ENCODE peak calls at places on chromosomes 16 and 17, in nine cellular contexts. W is cardiac muscle cell; E is breast epithelium; Y is IMR-90; P is H7; Z is ovary; C is Caco-2; H is CD8-positive, alpha-beta memory T cell; M is adrenal gland. D is an unnamed sample.

GRCh38 chr16:75169899-75170405 is 21.6 kb downstream of the ZFP1 start:
- DNase-seq in H (no peak), E (no peak), C (no peak), M (no peak), Y (no peak), W (no peak), Z (no peak), P (no peak), D (no peak)

GRCh38 chr16:65418435-65418834 is 296.6 kb upstream of the CDH11 start:
- DNase-seq in M (no peak), Y (peak; percentile 6), C (no peak), Z (no peak), E (no peak), W (no peak), P (no peak), H (no peak), D (no peak)

GRCh38 chr17:81000089-81000630 is 8.5 kb downstream of the CHMP6 start:
- DNase-seq in P (no peak), Y (no peak), Z (no peak), E (no peak), M (no peak), C (no peak), W (no peak), H (no peak), D (no peak)

GRCh38 chr16:11627822-11628457 is 40.3 kb upstream of the SNN start:
- DNase-seq in H (no peak), C (no peak), Y (peak; percentile 60), W (no peak), Z (no peak), M (no peak), E (no peak), P (peak; percentile 19), D (no peak)

GRCh38 chr17:72587773-72588511 is 467.1 kb downstream of the SOX9 start:
- DNase-seq in M (no peak), Y (peak; percentile 64), P (no peak), W (no peak), H (no peak), E (no peak), Z (no peak), C (no peak), D (no peak)

GRCh38 chr16:71172808-71173207 is 57.7 kb downstream of the HYDIN start:
- DNase-seq in M (no peak), Y (no peak), W (no peak), E (no peak), Z (no peak), H (no peak), C (no peak), P (no peak), D (no peak)

GRCh38 chr17:46154151-46154816 is 38.9 kb downstream of the KANSL1 start:
- DNase-seq in Y (peak; percentile 38), H (no peak), M (no peak), C (no peak), Z (no peak), E (no peak), P (no peak), W (no peak), D (no peak)

GRCh38 chr17:56896968-56897359 is 16.9 kb downstream of the TRIM25 start:
- DNase-seq in Y (no peak), P (no peak), Z (no peak), H (no peak), C (peak; percentile 12), W (no peak), E (no peak), M (no peak), D (no peak)

GRCh38 chr16:74608944-74609343 is 2.0 kb upstream of the GLG1 start:
- DNase-seq in E (no peak), Z (no peak), P (no peak), Y (no peak), H (peak; percentile 52), M (no peak), W (no peak), C (no peak), D (no peak)

GRCh38 chr17:81542431-81543338 is 9.5 kb downstream of the FAAP100 start:
- DNase-seq in Z (no peak), E (no peak), H (no peak), W (no peak), M (no peak), Y (no peak), C (no peak), P (no peak), D (no peak)

GRCh38 chr17:40086150-40087044 is 14.0 kb downstream of the NR1D1 start:
- DNase-seq in Y (no peak), Z (peak; percentile 72), E (no peak), P (peak; percentile 97), M (peak; percentile 76), H (peak; percentile 46), C (peak; percentile 68), W (peak; percentile 78), D (no peak)

GRCh38 chr17:80820331-80820730 is 171.3 kb upstream of the CHMP6 start:
- DNase-seq in H (no peak), Y (no peak), M (no peak), W (no peak), Z (no peak), P (peak; percentile 50), E (no peak), C (peak; percentile 80), D (no peak)

GRCh38 chr16:17329412-17329811 is 141.3 kb downstream of the XYLT1 start:
- DNase-seq in W (no peak), E (no peak), P (no peak), M (no peak), H (no peak), C (no peak), Y (no peak), Z (no peak), D (no peak)

GRCh38 chr17:45048795-45049563 is 2.5 kb downstream of the DCAKD start:
- DNase-seq in Y (no peak), M (no peak), H (no peak), Z (no peak), P (no peak), C (no peak), W (no peak), E (no peak), D (no peak)

GRCh38 chr17:9148908-9149536 is 127.7 kb downstream of the NTN1 start:
- DNase-seq in C (no peak), W (no peak), P (no peak), Y (no peak), Z (no peak), H (no peak), E (no peak), M (no peak), D (no peak)

GRCh38 chr17:10196936-10197335 is 1.5 kb downstream of the GAS7 start:
- DNase-seq in M (no peak), H (no peak), Z (no peak), P (no peak), W (no peak), E (no peak), Y (no peak), C (no peak), D (no peak)

GRCh38 chr17:10198509-10199249 is at the start of gene GAS7:
- DNase-seq in Y (peak; percentile 26), P (peak; percentile 97), W (peak; percentile 87), Z (peak; percentile 73), H (peak; percentile 52), C (no peak), M (peak; percentile 41), E (no peak), D (no peak)

GRCh38 chr17:10196384-10196783 is 2.0 kb downstream of the GAS7 start:
- DNase-seq in E (no peak), P (no peak), C (no peak), Y (no peak), W (no peak), H (no peak), M (no peak), Z (no peak), D (no peak)

GRCh38 chr17:10197721-10198508 is 491 bp downstream of the GAS7 start:
- DNase-seq in Z (peak; percentile 33), C (no peak), M (no peak), E (no peak), H (no peak), W (peak; percentile 55), P (peak; percentile 79), Y (no peak), D (no peak)

GRCh38 chr17:10197362-10197720 is 1.1 kb downstream of the GAS7 start:
- DNase-seq in E (no peak), W (peak; percentile 70), Y (no peak), M (no peak), H (no peak), P (no peak), Z (peak; percentile 28), C (no peak), D (no peak)
- H3K4me3 ChIP-seq in E (peak overlapping the region; percentile 70), W (peak overlapping the region; percentile 80), Y (peak overlapping the region; percentile 67), M (peak overlapping the region; percentile 81), H (no peak overlapping the region), P (peak overlapping the region; percentile 70), Z (peak overlapping the region; percentile 78), C (no peak overlapping the region), D (peak overlapping the region; percentile 47)

GRCh38 chr17:47846741-47847340 is 4.1 kb downstream of the SP6 start:
- DNase-seq in C (no peak), Y (no peak), P (peak; percentile 78), Z (no peak), E (no peak), H (no peak), M (no peak), W (peak; percentile 63), D (no peak)
- H3K36me3 ChIP-seq in C (no peaks in the 10 kb centered on the region), Y (no peaks in the 10 kb centered on the region), P (no peaks in the 10 kb centered on the region), Z (no peaks in the 10 kb centered on the region), E (no peaks in the 10 kb centered on the region), H (no peaks in the 10 kb centered on the region), M (no peaks in the 10 kb centered on the region), W (no peaks in the 10 kb centered on the region), D (no peaks in the 10 kb centered on the region)

DNA sequence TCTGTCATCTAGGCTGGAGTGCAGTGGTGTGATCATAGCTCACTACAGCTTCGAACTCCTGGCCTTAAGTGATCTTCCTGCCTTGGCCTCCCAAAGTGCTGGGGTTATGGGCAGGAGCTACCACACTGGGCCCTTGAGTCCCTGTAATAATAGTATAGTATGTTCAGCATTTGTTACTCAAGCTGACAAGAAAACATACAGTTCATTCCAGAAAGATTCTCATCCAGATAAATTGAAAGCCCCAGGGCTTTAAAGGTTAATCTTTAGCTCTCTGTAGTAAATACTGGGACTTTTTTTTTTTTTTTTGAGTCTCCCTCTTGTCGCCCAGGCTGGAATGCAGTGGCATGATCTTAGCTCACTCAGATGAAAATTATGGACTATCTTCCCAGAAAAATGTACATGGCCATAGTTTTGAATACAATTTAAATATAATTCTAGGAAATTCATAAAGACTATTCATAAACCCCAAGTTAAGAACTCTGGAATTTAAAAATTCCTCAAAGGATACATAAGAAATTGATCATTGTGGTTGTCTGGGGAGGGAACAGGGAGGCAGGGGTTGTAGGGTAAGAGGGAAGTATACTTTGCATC is 11.0 kb downstream of the BRCA1 start:
- DNase-seq in H (no peak), E (no peak), Y (no peak), C (peak; percentile 69), Z (no peak), M (no peak), W (no peak), P (no peak), D (no peak)
- H3K4me3 ChIP-seq in H (no peak overlapping the region), E (no peak overlapping the region), Y (no peak overlapping the region), C (no peak overlapping the region), Z (no peak overlapping the region), M (no peak overlapping the region), W (no peak overlapping the region), P (no peak overlapping the region), D (no peak overlapping the region)

DNA sequence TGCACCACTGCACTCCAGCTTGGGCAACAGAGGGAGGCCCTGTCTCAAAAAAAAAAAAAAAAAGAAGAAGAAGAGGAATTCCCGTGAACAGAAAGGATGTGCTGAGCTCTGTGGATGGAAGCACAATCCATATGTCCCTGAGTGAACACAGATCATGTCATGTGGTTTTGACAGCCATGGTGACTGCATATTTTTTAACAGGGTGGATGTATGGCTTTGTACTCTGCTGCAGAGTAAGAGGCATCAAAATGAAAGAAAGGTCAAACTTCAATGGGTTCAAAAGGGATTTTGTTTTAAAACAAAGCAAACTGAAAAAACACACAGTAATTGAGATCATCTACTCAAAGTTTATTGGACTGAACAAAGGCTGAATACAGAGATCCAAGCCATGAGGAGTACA is 31.5 kb downstream of the MXRA7 start:
- DNase-seq in C (no peak), Y (no peak), P (no peak), H (no peak), E (no peak), M (no peak), Z (no peak), W (no peak), D (no peak)
- H3K36me3 ChIP-seq in C (no peaks in the 10 kb centered on the region), Y (peaks cover 57% of the 10 kb centered on the region), P (no peaks in the 10 kb centered on the region), H (no peaks in the 10 kb centered on the region), E (no peaks in the 10 kb centered on the region), M (no peaks in the 10 kb centered on the region), Z (no peaks in the 10 kb centered on the region), W (no peaks in the 10 kb centered on the region), D (no peaks in the 10 kb centered on the region)

D was measured in iPS DF 6.9.